ENCODE peak calls at places on chromosomes 16 and 17, in four cellular contexts. M is H7, D is omental fat pad, K is KG1. C is an unnamed sample.

GRCh38 chr17:57499648-57500049 is 243.3 kb downstream of the MSI2 start:
- DNase-seq in K (no peak), D (no peak), M (peak; percentile 51), C (peak; percentile 53)

GRCh38 chr16:61730997-61731396 is 305.2 kb downstream of the CDH8 start:
- DNase-seq in M (no peak), K (no peak), D (no peak), C (no peak)

GRCh38 chr17:4852504-4853075 is 19.4 kb downstream of the MINK1 start:
- DNase-seq in M (no peak), D (no peak), K (no peak), C (peak; percentile 70)

GRCh38 chr16:27642753-27643152 is 92.8 kb downstream of the KATNIP start:
- DNase-seq in M (peak; percentile 65), K (no peak), D (no peak), C (peak; percentile 12)

GRCh38 chr16:56301391-56301850 is 110.1 kb downstream of the GNAO1 start:
- DNase-seq in K (peak; percentile 25), M (no peak), D (no peak), C (peak; percentile 55)

GRCh38 chr16:21228473-21228872 is 5.0 kb upstream of the ANKS4B start:
- DNase-seq in D (no peak), M (no peak), K (no peak), C (no peak)

GRCh38 chr17:64230551-64231408 is 32.3 kb downstream of the TEX2 start:
- DNase-seq in D (no peak), M (no peak), K (no peak), C (peak; percentile 96)

GRCh38 chr16:67339453-67339852 is 12.8 kb downstream of the LRRC36 start:
- DNase-seq in D (no peak), K (no peak), M (no peak), C (peak; percentile 36)

GRCh38 chr16:28121527-28121926 is 58.0 kb upstream of the GSG1L start:
- DNase-seq in K (no peak), M (no peak), D (no peak), C (no peak)

GRCh38 chr17:82231312-82231561 is 2.4 kb downstream of the SLC16A3 start:
- DNase-seq in K (no peak), D (no peak), M (no peak), C (no peak)

GRCh38 chr17:72388765-72389473 is 268.1 kb downstream of the SOX9 start:
- DNase-seq in M (no peak), D (no peak), K (no peak), C (no peak)

GRCh38 chr16:71288570-71288889 is 672 bp downstream of the CMTR2 start:
- DNase-seq in M (no peak), K (no peak), D (no peak), C (no peak)

GRCh38 chr16:85960486-85961046 is 61.6 kb downstream of the IRF8 start:
- DNase-seq in M (no peak), D (no peak), K (no peak), C (no peak)

GRCh38 chr17:4583796-4584124 is 569 bp upstream of the SMTNL2 start:
- DNase-seq in M (peak; percentile 88), K (no peak), D (no peak), C (no peak)

GRCh38 chr16:10601444-10602401 is 21.3 kb upstream of the EMP2 start:
- DNase-seq in M (no peak), K (no peak), D (no peak), C (peak; percentile 31)

GRCh38 chr16:85800321-85800669 is 800 bp downstream of the COX4I1 start:
- DNase-seq in D (no peak), M (peak; percentile 58), K (no peak), C (peak; percentile 27)

GRCh38 chr16:4315185-4316102 is at the start of gene GLIS2:
- DNase-seq in M (peak; percentile 98), K (no peak), D (no peak), C (peak; percentile 83)